ENCODE peak calls at places on chromosomes 3 and 15, in nine cellular contexts. G is prostate gland, C is IMR-90, V is foreskin fibroblast, Y is cardiac muscle cell, U is breast epithelium, Q is GM06990, S is AG10803, K is WERI-Rb-1. F is an unnamed sample.
A peak's percentile ranks its signal among the peaks of the same experiment; 100 is the strongest.

GRCh38 chr3:51539291-51539891 is 872 bp downstream of the RAD54L2 start:
- DNase-seq in G (peak; percentile 7), C (peak; percentile 85), V (peak; percentile 75), Y (peak; percentile 56), U (no peak), Q (peak; percentile 18), S (peak; percentile 46), K (peak; percentile 19), F (peak; percentile 8)

GRCh38 chr3:171461087-171461917 is 1.1 kb upstream of the TNIK start:
- DNase-seq in G (no peak), C (peak; percentile 44), V (peak; percentile 32), Y (peak; percentile 63), U (peak; percentile 23), Q (no peak), S (peak; percentile 25), K (no peak), F (no peak)

GRCh38 chr3:101167341-101167740 is 153.0 kb downstream of the IMPG2 start:
- DNase-seq in G (no peak), C (no peak), V (no peak), Y (no peak), U (no peak), Q (no peak), S (no peak), K (no peak), F (no peak)

GRCh38 chr3:119695480-119695879 is 7.3 kb upstream of the CFAP91 start:
- DNase-seq in G (no peak), C (peak; percentile 17), V (no peak), Y (peak; percentile 20), U (no peak), Q (no peak), S (peak; percentile 16), K (no peak), F (no peak)

GRCh38 chr3:168342946-168343856 is 247.5 kb upstream of the GOLIM4 start:
- DNase-seq in G (no peak), C (no peak), V (no peak), Y (no peak), U (no peak), Q (no peak), S (no peak), K (no peak), F (no peak)

GRCh38 chr3:171788546-171789351 is 21.5 kb downstream of the PLD1 start:
- DNase-seq in G (no peak), C (peak; percentile 94), V (peak; percentile 92), Y (peak; percentile 94), U (no peak), Q (no peak), S (peak; percentile 97), K (no peak), F (no peak)

GRCh38 chr15:79035111-79035601 is 55.4 kb downstream of the RASGRF1 start:
- DNase-seq in G (no peak), C (no peak), V (no peak), Y (no peak), U (peak; percentile 26), Q (no peak), S (no peak), K (peak; percentile 83), F (no peak)

GRCh38 chr3:179769411-179770247 is 116.8 kb downstream of the USP13 start:
- DNase-seq in G (no peak), C (no peak), V (no peak), Y (no peak), U (no peak), Q (no peak), S (no peak), K (no peak), F (no peak)

GRCh38 chr15:76572983-76573314 is 236.4 kb downstream of the ISL2 start:
- DNase-seq in G (no peak), C (no peak), V (no peak), Y (no peak), U (no peak), Q (no peak), S (no peak), K (no peak), F (no peak)

GRCh38 chr15:76577879-76578512 is 241.4 kb downstream of the ISL2 start:
- DNase-seq in G (peak; percentile 4), C (no peak), V (no peak), Y (no peak), U (no peak), Q (no peak), S (no peak), K (no peak), F (no peak)

GRCh38 chr15:76582550-76582949 is 246.0 kb downstream of the ISL2 start:
- DNase-seq in G (no peak), C (no peak), V (no peak), Y (no peak), U (no peak), Q (no peak), S (no peak), K (no peak), F (no peak)

GRCh38 chr15:76575177-76576078 is 238.9 kb downstream of the ISL2 start:
- DNase-seq in G (no peak), C (no peak), V (no peak), Y (no peak), U (no peak), Q (peak; percentile 84), S (no peak), K (no peak), F (no peak)

DNA sequence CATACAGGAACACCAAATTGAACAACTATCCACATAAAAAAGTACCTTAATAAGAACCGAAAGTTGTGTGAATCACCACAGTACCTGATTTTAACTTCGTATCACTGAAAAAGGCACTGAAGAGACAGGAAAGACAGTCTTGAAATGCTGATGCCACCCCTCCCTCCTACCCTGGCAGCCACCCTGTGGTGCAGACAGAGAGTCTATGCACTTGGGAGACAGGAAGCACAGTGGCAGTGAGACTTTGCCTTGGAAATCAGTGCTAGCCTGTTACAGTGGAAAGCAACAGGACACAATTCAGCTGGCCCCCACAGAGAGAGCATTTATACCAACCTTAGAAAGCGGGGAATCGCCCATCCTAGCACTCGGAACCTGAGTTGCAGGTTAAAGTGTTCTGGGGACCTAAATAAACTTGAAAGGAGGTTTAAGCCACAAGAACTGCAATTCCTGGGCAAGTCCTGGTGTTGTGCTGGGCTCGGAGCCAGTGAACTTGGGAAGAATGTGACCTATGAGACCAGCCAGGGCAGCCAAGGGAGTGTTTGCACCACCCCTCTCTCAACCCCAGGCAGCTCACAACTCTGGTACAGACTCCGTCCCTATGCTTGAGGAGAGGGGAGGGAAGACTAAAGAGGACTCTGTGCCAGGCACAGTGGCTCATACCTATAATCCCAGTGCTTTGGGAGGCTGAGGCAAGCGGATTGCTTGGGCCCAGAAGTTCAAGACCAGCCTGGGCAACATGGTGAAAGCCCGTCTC is 240.1 kb downstream of the ISL2 start:
- DNase-seq in G (peak; percentile 15), C (peak; percentile 55), V (peak; percentile 44), Y (peak; percentile 89), U (no peak), Q (no peak), S (peak; percentile 71), K (no peak), F (peak; percentile 79)
- H3K4me3 ChIP-seq in G (no peak overlapping the region), C (no peak overlapping the region), V (no peak overlapping the region), Y (no peak overlapping the region), U (no peak overlapping the region), Q (no peak overlapping the region), S (no peak overlapping the region), K (no peak overlapping the region), F (no peak overlapping the region)

GRCh38 chr15:99368743-99369142 is 117.5 kb downstream of the LRRC28 start:
- DNase-seq in G (no peak), C (no peak), V (no peak), Y (no peak), U (no peak), Q (no peak), S (no peak), K (no peak), F (no peak)

GRCh38 chr15:99366013-99366412 is 114.7 kb downstream of the LRRC28 start:
- DNase-seq in G (no peak), C (no peak), V (no peak), Y (no peak), U (no peak), Q (no peak), S (no peak), K (no peak), F (no peak)

GRCh38 chr15:99369250-99369649 is 118.0 kb downstream of the LRRC28 start:
- DNase-seq in G (no peak), C (no peak), V (no peak), Y (no peak), U (no peak), Q (no peak), S (no peak), K (no peak), F (no peak)

GRCh38 chr15:99371180-99372103 is 120.2 kb downstream of the LRRC28 start:
- DNase-seq in G (no peak), C (peak; percentile 23), V (peak; percentile 5), Y (peak; percentile 68), U (no peak), Q (peak; percentile 29), S (peak; percentile 66), K (no peak), F (no peak)
- TF ChIP-seq CTCF in G (no peak), C (peak; percentile 10), V (no peak), Y (no peak), U (no peak), Q (peak; percentile 42), S (peak; percentile 32), K (no peak), F (no peak)

GRCh38 chr3:128945041-128945877 is 48.6 kb downstream of the CFAP92 start:
- DNase-seq in G (no peak), C (no peak), V (no peak), Y (no peak), U (no peak), Q (no peak), S (no peak), K (no peak), F (no peak)

GRCh38 chr3:128950223-128950938 is 43.5 kb downstream of the CFAP92 start:
- DNase-seq in G (no peak), C (peak; percentile 38), V (no peak), Y (peak; percentile 30), U (no peak), Q (no peak), S (peak; percentile 4), K (peak; percentile 69), F (no peak)

GRCh38 chr3:128945878-128946175 is 48.0 kb downstream of the CFAP92 start:
- DNase-seq in G (no peak), C (no peak), V (no peak), Y (no peak), U (no peak), Q (no peak), S (no peak), K (no peak), F (no peak)

GRCh38 chr3:128946411-128946810 is 47.5 kb downstream of the CFAP92 start:
- DNase-seq in G (no peak), C (peak; percentile 68), V (no peak), Y (peak; percentile 29), U (no peak), Q (no peak), S (peak; percentile 63), K (no peak), F (no peak)

DNA sequence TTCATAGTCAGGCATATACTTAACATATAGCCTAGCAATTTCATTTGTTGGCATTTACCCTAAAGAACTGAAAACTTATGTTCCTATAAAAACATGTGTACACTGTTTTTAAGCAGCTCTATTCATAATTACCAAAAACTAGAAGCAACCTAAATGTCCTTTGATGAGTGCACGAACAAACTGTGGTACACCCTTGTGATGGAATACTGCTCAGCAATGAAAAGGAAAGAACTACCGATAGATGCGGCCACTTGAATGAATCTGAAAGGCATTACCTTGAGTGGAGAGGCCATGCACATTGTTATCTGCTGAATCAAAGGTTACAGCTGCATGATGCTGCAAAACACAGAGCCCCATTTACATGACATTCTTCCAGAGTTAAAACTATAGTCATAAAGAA is 44.7 kb downstream of the CFAP92 start:
- DNase-seq in G (no peak), C (no peak), V (no peak), Y (no peak), U (no peak), Q (no peak), S (no peak), K (no peak), F (no peak)
- H3K4me3 ChIP-seq in G (no peak overlapping the region), C (no peak overlapping the region), V (no peak overlapping the region), Y (no peak overlapping the region), U (no peak overlapping the region), Q (no peak overlapping the region), S (no peak overlapping the region), K (no peak overlapping the region), F (no peak overlapping the region)

GRCh38 chr3:123019591-123019990 is 8.0 kb downstream of the SEMA5B start:
- DNase-seq in G (no peak), C (no peak), V (no peak), Y (no peak), U (no peak), Q (no peak), S (no peak), K (no peak), F (no peak)

GRCh38 chr3:123024056-123024455 is 3.5 kb downstream of the SEMA5B start:
- DNase-seq in G (no peak), C (no peak), V (no peak), Y (no peak), U (no peak), Q (no peak), S (no peak), K (no peak), F (no peak)

GRCh38 chr3:123021986-123022510 is 5.5 kb downstream of the SEMA5B start:
- DNase-seq in G (no peak), C (no peak), V (no peak), Y (no peak), U (no peak), Q (no peak), S (no peak), K (peak; percentile 56), F (no peak)

GRCh38 chr3:123021388-123021787 is 6.2 kb downstream of the SEMA5B start:
- DNase-seq in G (no peak), C (no peak), V (no peak), Y (no peak), U (no peak), Q (no peak), S (no peak), K (no peak), F (no peak)

DNA sequence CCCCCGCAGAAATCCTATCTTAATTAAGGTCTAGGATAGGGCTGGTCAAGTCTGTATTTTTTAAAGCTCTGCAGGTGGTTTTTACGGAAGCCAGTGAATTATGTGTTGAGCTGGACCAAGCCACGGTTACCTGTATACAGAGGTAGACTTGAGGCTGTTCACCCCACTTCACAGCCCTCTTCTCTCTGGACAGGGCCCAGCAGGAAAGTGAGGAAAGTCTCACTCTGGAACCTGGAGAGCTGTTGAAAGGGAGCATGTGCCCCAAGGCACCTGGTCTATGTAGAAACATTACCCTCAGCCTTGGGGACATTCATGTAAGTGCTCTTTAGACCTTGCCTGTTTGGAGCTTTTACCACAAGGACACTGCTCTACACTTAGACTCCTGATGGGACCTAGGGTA is 6.9 kb downstream of the SEMA5B start:
- DNase-seq in G (no peak), C (no peak), V (no peak), Y (no peak), U (no peak), Q (no peak), S (no peak), K (no peak), F (no peak)
- TF ChIP-seq CTCF in G (no peak), C (no peak), V (no peak), Y (no peak), U (no peak), Q (no peak), S (no peak), K (no peak), F (no peak)